ENCODE peak calls at places on chromosome 16, in seven cellular contexts. One of them, this sample, is unnamed.

GRCh38 chr16:15644306-15644961 is 1.5 kb upstream of the MARF1 start:
- DNase-seq in cardiac fibroblast: no peak
- DNase-seq in stomach: no peak
- DNase-seq in GM23338: peak
- DNase-seq in thoracic aorta: no peak
- DNase-seq in fibroblast of villous mesenchyme: peak
- DNase-seq in AG09309: peak
- DNase-seq in this sample: peak

GRCh38 chr16:83810906-83811305 is 3.1 kb downstream of the HSBP1 start:
- DNase-seq in cardiac fibroblast: no peak
- DNase-seq in stomach: no peak
- DNase-seq in GM23338: no peak
- DNase-seq in thoracic aorta: no peak
- DNase-seq in fibroblast of villous mesenchyme: no peak
- DNase-seq in AG09309: peak
- DNase-seq in this sample: no peak

GRCh38 chr16:68833251-68833650 is 10.1 kb upstream of the TANGO6 start:
- DNase-seq in cardiac fibroblast: no peak
- DNase-seq in stomach: no peak
- DNase-seq in GM23338: no peak
- DNase-seq in thoracic aorta: no peak
- DNase-seq in fibroblast of villous mesenchyme: no peak
- DNase-seq in AG09309: no peak
- DNase-seq in this sample: no peak

GRCh38 chr16:29290631-29291247 is 115.8 kb downstream of the NPIPB11 start:
- DNase-seq in cardiac fibroblast: peak
- DNase-seq in stomach: peak
- DNase-seq in GM23338: peak
- DNase-seq in thoracic aorta: peak
- DNase-seq in fibroblast of villous mesenchyme: peak
- DNase-seq in AG09309: no peak
- DNase-seq in this sample: peak

GRCh38 chr16:31386157-31386984 is 6.8 kb upstream of the ITGAD start:
- DNase-seq in cardiac fibroblast: peak
- DNase-seq in stomach: no peak
- DNase-seq in GM23338: peak
- DNase-seq in thoracic aorta: no peak
- DNase-seq in fibroblast of villous mesenchyme: peak
- DNase-seq in AG09309: peak
- DNase-seq in this sample: peak

GRCh38 chr16:46859719-46860152 is 24.4 kb upstream of the GPT2 start:
- DNase-seq in cardiac fibroblast: peak
- DNase-seq in stomach: peak
- DNase-seq in GM23338: peak
- DNase-seq in thoracic aorta: no peak
- DNase-seq in fibroblast of villous mesenchyme: peak
- DNase-seq in AG09309: peak
- DNase-seq in this sample: peak

GRCh38 chr16:59886021-59886420 is 1151.9 kb upstream of the GOT2 start:
- DNase-seq in cardiac fibroblast: peak
- DNase-seq in stomach: no peak
- DNase-seq in GM23338: no peak
- DNase-seq in thoracic aorta: no peak
- DNase-seq in fibroblast of villous mesenchyme: no peak
- DNase-seq in AG09309: peak
- DNase-seq in this sample: peak

GRCh38 chr16:14070555-14070876 is 603 bp upstream of the MRTFB start:
- DNase-seq in cardiac fibroblast: no peak
- DNase-seq in stomach: no peak
- DNase-seq in GM23338: no peak
- DNase-seq in thoracic aorta: no peak
- DNase-seq in fibroblast of villous mesenchyme: no peak
- DNase-seq in AG09309: no peak
- DNase-seq in this sample: no peak

GRCh38 chr16:27460213-27460612 is 58.2 kb downstream of the IL21R start:
- DNase-seq in cardiac fibroblast: no peak
- DNase-seq in stomach: no peak
- DNase-seq in GM23338: no peak
- DNase-seq in thoracic aorta: no peak
- DNase-seq in fibroblast of villous mesenchyme: no peak
- DNase-seq in AG09309: no peak
- DNase-seq in this sample: no peak

GRCh38 chr16:11142951-11143740 is 112.9 kb downstream of the SOCS1 start:
- DNase-seq in cardiac fibroblast: no peak
- DNase-seq in stomach: no peak
- DNase-seq in GM23338: no peak
- DNase-seq in thoracic aorta: no peak
- DNase-seq in fibroblast of villous mesenchyme: no peak
- DNase-seq in AG09309: no peak
- DNase-seq in this sample: no peak

GRCh38 chr16:86248325-86248905 is 261.9 kb upstream of the FOXF1 start:
- DNase-seq in cardiac fibroblast: no peak
- DNase-seq in stomach: no peak
- DNase-seq in GM23338: no peak
- DNase-seq in thoracic aorta: no peak
- DNase-seq in fibroblast of villous mesenchyme: no peak
- DNase-seq in AG09309: no peak
- DNase-seq in this sample: no peak

GRCh38 chr16:79093554-79093967 is 507.0 kb downstream of the MAF start:
- DNase-seq in cardiac fibroblast: no peak
- DNase-seq in stomach: no peak
- DNase-seq in GM23338: no peak
- DNase-seq in thoracic aorta: no peak
- DNase-seq in fibroblast of villous mesenchyme: no peak
- DNase-seq in AG09309: no peak
- DNase-seq in this sample: no peak

GRCh38 chr16:80319181-80319580 is 221.6 kb upstream of the DYNLRB2 start:
- DNase-seq in cardiac fibroblast: no peak
- DNase-seq in stomach: no peak
- DNase-seq in GM23338: peak
- DNase-seq in thoracic aorta: no peak
- DNase-seq in fibroblast of villous mesenchyme: no peak
- DNase-seq in AG09309: no peak
- DNase-seq in this sample: no peak

GRCh38 chr16:4805231-4805630 is 2.8 kb upstream of the ROGDI start:
- DNase-seq in cardiac fibroblast: no peak
- DNase-seq in stomach: no peak
- DNase-seq in GM23338: no peak
- DNase-seq in thoracic aorta: no peak
- DNase-seq in fibroblast of villous mesenchyme: peak
- DNase-seq in AG09309: no peak
- DNase-seq in this sample: no peak

GRCh38 chr16:72312862-72313261 is 140.9 kb upstream of the PMFBP1 start:
- DNase-seq in cardiac fibroblast: no peak
- DNase-seq in stomach: no peak
- DNase-seq in GM23338: peak
- DNase-seq in thoracic aorta: no peak
- DNase-seq in fibroblast of villous mesenchyme: peak
- DNase-seq in AG09309: peak
- DNase-seq in this sample: peak

GRCh38 chr16:14418795-14419225 is 211.2 kb downstream of the PARN start:
- DNase-seq in cardiac fibroblast: no peak
- DNase-seq in stomach: peak
- DNase-seq in GM23338: no peak
- DNase-seq in thoracic aorta: peak
- DNase-seq in fibroblast of villous mesenchyme: peak
- DNase-seq in AG09309: no peak
- DNase-seq in this sample: no peak

GRCh38 chr16:23391381-23392222 is 61.4 kb downstream of the COG7 start:
- DNase-seq in cardiac fibroblast: no peak
- DNase-seq in stomach: no peak
- DNase-seq in GM23338: no peak
- DNase-seq in thoracic aorta: no peak
- DNase-seq in fibroblast of villous mesenchyme: no peak
- DNase-seq in AG09309: no peak
- DNase-seq in this sample: no peak

GRCh38 chr16:73145166-73145565 is 97.2 kb upstream of the ZFHX3 start:
- DNase-seq in cardiac fibroblast: no peak
- DNase-seq in stomach: no peak
- DNase-seq in GM23338: peak
- DNase-seq in thoracic aorta: no peak
- DNase-seq in fibroblast of villous mesenchyme: no peak
- DNase-seq in AG09309: no peak
- DNase-seq in this sample: no peak

GRCh38 chr16:180921-181667 is 835 bp downstream of the HBQ1 start:
- DNase-seq in cardiac fibroblast: peak
- DNase-seq in stomach: peak
- DNase-seq in GM23338: peak
- DNase-seq in thoracic aorta: no peak
- DNase-seq in fibroblast of villous mesenchyme: peak
- DNase-seq in AG09309: no peak
- DNase-seq in this sample: peak

GRCh38 chr16:177981-178676 is 1.6 kb downstream of the HBA1 start:
- DNase-seq in cardiac fibroblast: no peak
- DNase-seq in stomach: no peak
- DNase-seq in GM23338: no peak
- DNase-seq in thoracic aorta: no peak
- DNase-seq in fibroblast of villous mesenchyme: no peak
- DNase-seq in AG09309: no peak
- DNase-seq in this sample: no peak

GRCh38 chr16:179431-179830 is 828 bp upstream of the HBQ1 start:
- DNase-seq in cardiac fibroblast: no peak
- DNase-seq in stomach: no peak
- DNase-seq in GM23338: no peak
- DNase-seq in thoracic aorta: no peak
- DNase-seq in fibroblast of villous mesenchyme: no peak
- DNase-seq in AG09309: no peak
- DNase-seq in this sample: no peak

GRCh38 chr16:181668-182021 is 1.4 kb downstream of the HBQ1 start:
- DNase-seq in cardiac fibroblast: peak
- DNase-seq in stomach: no peak
- DNase-seq in GM23338: no peak
- DNase-seq in thoracic aorta: no peak
- DNase-seq in fibroblast of villous mesenchyme: no peak
- DNase-seq in AG09309: no peak
- DNase-seq in this sample: peak

GRCh38 chr16:180101-180920 is at the start of gene HBQ1:
- DNase-seq in cardiac fibroblast: peak
- DNase-seq in stomach: no peak
- DNase-seq in GM23338: peak
- DNase-seq in thoracic aorta: no peak
- DNase-seq in fibroblast of villous mesenchyme: peak
- DNase-seq in AG09309: no peak
- DNase-seq in this sample: no peak
- TF ChIP-seq CTCF in cardiac fibroblast: no peak
- TF ChIP-seq CTCF in stomach: no peak
- TF ChIP-seq CTCF in GM23338: peak
- TF ChIP-seq CTCF in thoracic aorta: no peak
- TF ChIP-seq CTCF in fibroblast of villous mesenchyme: peak
- TF ChIP-seq CTCF in AG09309: peak
- TF ChIP-seq CTCF in this sample: no peak

DNA sequence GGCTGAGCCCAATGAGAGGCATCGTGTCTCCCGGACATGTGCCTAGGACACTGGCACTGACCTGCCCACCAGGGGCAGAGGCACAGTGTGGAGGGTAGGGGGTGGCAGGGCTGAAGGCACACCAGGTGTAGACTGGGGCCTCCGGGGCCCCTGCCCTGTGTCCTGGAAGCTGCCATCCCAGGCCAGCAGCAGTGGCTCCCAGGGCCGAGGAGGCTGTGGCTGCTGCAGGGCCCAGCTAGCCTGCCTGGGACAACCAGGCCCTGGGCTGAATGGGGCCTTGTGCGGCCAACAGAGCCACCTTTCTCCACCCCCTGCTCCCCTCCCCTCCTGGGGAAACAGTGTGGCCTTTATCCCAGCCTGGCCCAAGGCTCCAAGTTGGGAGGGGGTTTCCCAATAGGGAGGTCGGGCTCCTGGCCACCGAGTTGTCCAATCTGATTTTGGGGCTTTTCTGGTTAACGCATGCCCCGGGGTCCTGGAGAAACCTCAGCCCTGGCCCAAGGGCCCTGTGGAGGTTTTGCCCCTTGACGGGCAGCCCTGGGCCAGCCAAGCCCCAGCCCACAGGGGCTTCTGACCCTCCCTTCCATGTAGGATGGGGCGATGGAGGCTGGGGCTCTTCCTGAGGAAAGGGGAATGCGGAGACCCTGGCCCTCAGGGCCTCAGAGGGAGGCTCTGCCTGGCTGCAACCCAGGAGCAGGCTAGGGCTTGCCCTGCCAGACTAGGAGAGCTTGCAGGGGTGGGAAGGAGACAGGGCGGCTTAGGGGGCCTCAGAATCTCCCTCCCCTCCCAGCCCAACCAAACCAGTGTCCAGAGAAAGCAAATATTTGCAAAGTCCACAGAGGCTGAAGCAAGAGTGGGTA is 4.2 kb downstream of the MTSS2 start:
- DNase-seq in cardiac fibroblast: no peak
- DNase-seq in stomach: no peak
- DNase-seq in GM23338: no peak
- DNase-seq in thoracic aorta: no peak
- DNase-seq in fibroblast of villous mesenchyme: no peak
- DNase-seq in AG09309: no peak
- DNase-seq in this sample: no peak
- H3K4me3 ChIP-seq in cardiac fibroblast: no peak
- H3K4me3 ChIP-seq in stomach: peak
- H3K4me3 ChIP-seq in GM23338: no peak
- H3K4me3 ChIP-seq in thoracic aorta: peak
- H3K4me3 ChIP-seq in fibroblast of villous mesenchyme: no peak
- H3K4me3 ChIP-seq in AG09309: no peak
- H3K4me3 ChIP-seq in this sample: no peak

DNA sequence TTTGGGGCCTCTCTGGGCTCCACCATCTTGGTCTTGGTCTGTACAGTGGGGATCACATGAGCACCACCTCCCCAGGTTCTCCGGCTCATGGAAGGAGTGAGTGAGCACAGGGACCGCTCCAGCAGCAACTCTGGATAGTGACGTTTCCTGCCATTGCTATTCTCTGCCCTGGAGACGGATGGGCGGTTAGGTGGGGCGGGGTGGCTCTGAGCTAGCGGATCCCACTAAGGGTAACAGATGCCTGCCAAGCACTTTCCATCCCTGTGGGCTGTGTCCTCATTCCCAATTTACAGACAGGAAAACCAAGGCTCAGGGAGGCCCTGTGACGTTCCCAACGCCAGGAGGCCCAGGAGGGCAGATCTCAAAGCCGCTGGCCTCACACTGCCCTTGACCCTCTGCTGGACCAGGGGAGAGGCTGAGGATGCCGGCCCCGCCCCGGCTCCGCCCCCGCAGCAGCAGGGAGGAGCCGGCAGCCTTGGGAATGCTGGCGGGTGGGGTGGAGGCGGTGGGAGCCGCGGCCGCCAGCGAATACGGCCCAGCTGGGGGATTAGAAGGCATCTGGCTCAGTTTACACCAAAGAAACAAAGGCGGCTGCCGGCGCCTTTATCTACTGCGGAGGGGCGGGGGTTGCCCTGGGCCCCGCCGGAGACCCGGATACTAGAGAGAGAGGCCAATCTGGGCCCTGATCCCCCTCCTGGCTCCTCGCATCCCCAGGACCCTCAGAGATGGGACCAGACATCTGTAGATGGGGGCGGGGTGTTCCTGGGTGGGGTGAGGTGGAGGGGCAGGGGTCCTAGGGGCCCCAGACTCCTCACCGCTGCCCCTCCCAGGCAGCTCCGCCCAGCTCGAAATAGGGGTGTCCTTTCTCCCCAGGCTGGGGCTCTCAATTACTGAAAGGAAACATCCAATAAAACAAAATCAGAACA is 122.3 kb upstream of the CIBAR2 start:
- DNase-seq in cardiac fibroblast: peak
- DNase-seq in stomach: peak
- DNase-seq in GM23338: peak
- DNase-seq in thoracic aorta: no peak
- DNase-seq in fibroblast of villous mesenchyme: peak
- DNase-seq in AG09309: no peak
- DNase-seq in this sample: peak
- TF ChIP-seq CTCF in cardiac fibroblast: no peak
- TF ChIP-seq CTCF in stomach: no peak
- TF ChIP-seq CTCF in GM23338: no peak
- TF ChIP-seq CTCF in thoracic aorta: no peak
- TF ChIP-seq CTCF in fibroblast of villous mesenchyme: peak
- TF ChIP-seq CTCF in AG09309: no peak
- TF ChIP-seq CTCF in this sample: no peak

GRCh38 chr16:7331997-7332396 is 648 bp upstream of the RBFOX1 start:
- DNase-seq in cardiac fibroblast: no peak
- DNase-seq in stomach: no peak
- DNase-seq in GM23338: no peak
- DNase-seq in thoracic aorta: no peak
- DNase-seq in fibroblast of villous mesenchyme: no peak
- DNase-seq in AG09309: no peak
- DNase-seq in this sample: no peak
- H3K4me3 ChIP-seq in cardiac fibroblast: no peak
- H3K4me3 ChIP-seq in stomach: no peak
- H3K4me3 ChIP-seq in GM23338: no peak
- H3K4me3 ChIP-seq in thoracic aorta: no peak
- H3K4me3 ChIP-seq in fibroblast of villous mesenchyme: no peak
- H3K4me3 ChIP-seq in AG09309: no peak
- H3K4me3 ChIP-seq in this sample: no peak

This sample was measured in fibroblast of mammary gland.